ENCODE peak calls at places on chromosomes 3 and 15, in seven cellular contexts. D is cardiac muscle cell, Q is cardiac fibroblast, L is esophagus muscularis mucosa, W is NB4, X is fibroblast of lung, E is B cell. H is an unnamed sample.

GRCh38 chr3:133367956-133368355 is 31.9 kb upstream of the BFSP2 start:
- DNase-seq in D (no peak), Q (no peak), L (peak; percentile 82), W (no peak), X (no peak), E (no peak), H (peak; percentile 40)

GRCh38 chr15:98419173-98419814 is 229.0 kb upstream of the IGF1R start:
- DNase-seq in D (no peak), Q (no peak), L (no peak), W (no peak), X (no peak), E (no peak), H (no peak)

GRCh38 chr3:39962566-39962965 is 153.2 kb downstream of the MYRIP start:
- DNase-seq in D (no peak), Q (peak; percentile 70), L (no peak), W (no peak), X (no peak), E (no peak), H (no peak)

GRCh38 chr3:185711255-185711870 is 113.5 kb downstream of the IGF2BP2 start:
- DNase-seq in D (no peak), Q (peak; percentile 29), L (no peak), W (no peak), X (no peak), E (no peak), H (no peak)

GRCh38 chr3:5568451-5568850 is 380.9 kb downstream of the EDEM1 start:
- DNase-seq in D (peak; percentile 30), Q (no peak), L (no peak), W (peak; percentile 27), X (no peak), E (no peak), H (no peak)

GRCh38 chr15:43230640-43231115 is 9.9 kb upstream of the EPB42 start:
- DNase-seq in D (no peak), Q (peak; percentile 32), L (no peak), W (no peak), X (no peak), E (no peak), H (no peak)

GRCh38 chr15:38605744-38606143 is 41.1 kb upstream of the RASGRP1 start:
- DNase-seq in D (no peak), Q (no peak), L (no peak), W (no peak), X (no peak), E (no peak), H (no peak)

GRCh38 chr15:99019558-99020540 is 12.3 kb upstream of the PGPEP1L start:
- DNase-seq in D (no peak), Q (peak; percentile 14), L (peak; percentile 80), W (peak; percentile 21), X (peak; percentile 49), E (no peak), H (peak; percentile 36)

GRCh38 chr3:13308406-13308805 is 111.7 kb downstream of the NUP210 start:
- DNase-seq in D (peak; percentile 51), Q (peak; percentile 22), L (no peak), W (peak; percentile 58), X (peak; percentile 11), E (no peak), H (no peak)

GRCh38 chr15:56804908-56805307 is 71.6 kb upstream of the ZNF280D start:
- DNase-seq in D (no peak), Q (peak; percentile 59), L (no peak), W (no peak), X (peak; percentile 48), E (no peak), H (no peak)

GRCh38 chr3:23202203-23202920 is 765 bp upstream of the UBE2E2 start:
- DNase-seq in D (no peak), Q (peak; percentile 23), L (peak; percentile 93), W (peak; percentile 39), X (peak; percentile 19), E (peak; percentile 52), H (no peak)

GRCh38 chr3:77466562-77466961 is 426.7 kb downstream of the ROBO2 start:
- DNase-seq in D (no peak), Q (no peak), L (no peak), W (no peak), X (no peak), E (no peak), H (no peak)

GRCh38 chr15:40358492-40359353 is 704 bp downstream of the DISP2 start:
- DNase-seq in D (peak; percentile 35), Q (no peak), L (no peak), W (peak; percentile 56), X (no peak), E (no peak), H (no peak)

GRCh38 chr3:46860381-46861292 is 2.6 kb downstream of the MYL3 start:
- DNase-seq in D (peak; percentile 64), Q (no peak), L (no peak), W (peak; percentile 36), X (no peak), E (peak; percentile 38), H (no peak)

GRCh38 chr3:189099031-189099471 is 72.7 kb upstream of the TPRG1 start:
- DNase-seq in D (no peak), Q (peak; percentile 36), L (peak; percentile 96), W (no peak), X (peak; percentile 51), E (no peak), H (no peak)

GRCh38 chr15:89218531-89218930 is 2.8 kb downstream of the RLBP1 start:
- DNase-seq in D (no peak), Q (no peak), L (no peak), W (no peak), X (no peak), E (no peak), H (no peak)

GRCh38 chr3:50388021-50388719 is 28.8 kb upstream of the TMEM115 start:
- DNase-seq in D (peak; percentile 49), Q (no peak), L (no peak), W (peak; percentile 25), X (no peak), E (no peak), H (no peak)

GRCh38 chr3:161682715-161683114 is 186.1 kb downstream of the OTOL1 start:
- DNase-seq in D (no peak), Q (no peak), L (no peak), W (no peak), X (no peak), E (no peak), H (no peak)

GRCh38 chr3:158152186-158152585 is 42.3 kb downstream of the RSRC1 start:
- DNase-seq in D (no peak), Q (peak; percentile 69), L (no peak), W (no peak), X (peak; percentile 36), E (no peak), H (no peak)

DNA sequence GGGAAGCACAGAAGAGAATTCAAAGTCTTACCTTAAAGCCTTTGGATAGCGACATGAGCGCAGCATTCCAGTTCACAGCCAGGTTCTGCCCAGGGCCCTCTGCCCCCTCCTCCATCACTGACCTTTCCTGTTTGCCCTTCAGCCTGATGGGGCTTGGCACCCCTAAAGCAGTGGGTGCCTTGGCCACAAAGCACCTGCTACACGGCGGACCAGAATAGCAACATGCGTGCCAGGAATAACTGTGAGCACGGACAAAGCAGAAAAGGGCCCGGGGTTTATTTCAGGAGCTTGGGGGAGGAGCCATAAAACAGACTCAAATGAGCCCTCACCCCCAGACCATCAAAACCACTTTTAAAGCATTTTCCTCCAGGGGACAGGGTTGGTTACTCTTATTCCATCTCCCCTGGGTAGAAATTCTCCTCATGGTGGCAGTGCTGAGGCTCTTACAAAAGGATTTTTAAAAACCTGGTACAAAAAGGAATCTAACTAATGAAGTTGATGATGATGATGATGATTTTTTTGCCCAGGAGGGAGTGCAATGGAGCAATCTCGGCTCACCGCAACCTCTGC is 135.4 kb downstream of the KLF13 start:
- DNase-seq in D (no peak), Q (no peak), L (no peak), W (no peak), X (no peak), E (no peak), H (peak; percentile 60)
- TF ChIP-seq CTCF in D (peak; percentile 22), Q (peak; percentile 26), L (no peak), W (no peak), X (peak; percentile 27), E (no peak), H (peak; percentile 30)

GRCh38 chr15:73873889-73874511 is 636 bp downstream of the TBC1D21 start:
- DNase-seq in D (peak; percentile 63), Q (peak; percentile 72), L (no peak), W (peak; percentile 61), X (peak; percentile 78), E (peak; percentile 11), H (no peak)

GRCh38 chr15:73870700-73871408 is 2.5 kb upstream of the TBC1D21 start:
- DNase-seq in D (peak; percentile 54), Q (peak; percentile 90), L (no peak), W (no peak), X (no peak), E (peak; percentile 15), H (no peak)

GRCh38 chr15:73873456-73873855 is at the start of gene TBC1D21:
- DNase-seq in D (no peak), Q (no peak), L (no peak), W (no peak), X (no peak), E (no peak), H (no peak)

GRCh38 chr15:73869216-73869995 is 4.0 kb upstream of the TBC1D21 start:
- DNase-seq in D (no peak), Q (no peak), L (no peak), W (no peak), X (no peak), E (peak; percentile 6), H (no peak)

DNA sequence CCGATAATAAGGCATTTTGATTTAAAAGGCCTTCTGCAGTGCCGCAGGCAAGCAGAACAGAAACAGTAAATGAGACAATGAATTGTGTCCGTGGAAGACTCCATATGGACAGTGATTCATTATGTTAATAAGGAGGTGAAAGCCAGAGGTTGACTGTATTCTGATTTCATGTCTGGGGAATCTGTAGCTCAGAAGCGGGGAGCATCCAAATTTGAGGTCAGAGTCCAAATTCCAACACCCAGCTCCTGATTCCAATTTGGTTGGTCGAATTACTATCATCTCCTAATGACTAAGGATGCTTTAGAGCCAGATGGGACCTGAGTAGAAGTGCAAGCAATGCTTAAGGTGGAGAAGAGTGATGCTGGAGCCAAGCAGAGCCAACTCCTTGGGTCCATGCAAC is 994 bp upstream of the TBC1D21 start:
- DNase-seq in D (no peak), Q (peak; percentile 7), L (no peak), W (no peak), X (no peak), E (peak; percentile 38), H (no peak)
- TF ChIP-seq CTCF in D (no peak), Q (no peak), L (no peak), W (no peak), X (no peak), E (no peak), H (no peak)

DNA sequence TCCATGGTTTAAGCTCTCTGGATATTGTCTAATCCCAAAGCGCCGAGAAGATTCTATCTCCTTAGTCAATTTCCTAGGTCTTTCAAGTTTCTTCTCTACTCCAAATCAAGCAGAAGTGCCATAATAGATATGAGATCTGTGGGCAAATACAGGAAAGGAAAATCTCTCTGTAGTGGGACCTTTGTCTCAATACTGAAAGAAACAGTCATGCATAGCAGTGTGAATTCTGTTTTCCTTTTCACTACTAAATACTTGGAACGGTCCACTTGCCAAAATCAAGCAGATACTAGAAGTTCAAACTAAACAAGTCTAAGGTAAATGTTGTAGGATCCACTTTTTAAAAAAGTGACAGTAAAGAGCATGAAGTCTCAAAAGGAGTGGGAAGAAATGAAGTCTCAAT is 236.6 kb downstream of the ZMAT3 start:
- DNase-seq in D (no peak), Q (no peak), L (no peak), W (no peak), X (no peak), E (no peak), H (no peak)
- TF ChIP-seq CTCF in D (no peak), Q (no peak), L (no peak), W (no peak), X (no peak), E (no peak), H (no peak)

GRCh38 chr3:120622870-120623718 is 27.0 kb downstream of the NDUFB4 start:
- DNase-seq in D (no peak), Q (peak; percentile 31), L (no peak), W (peak; percentile 45), X (no peak), E (no peak), H (no peak)
- TF ChIP-seq CTCF in D (no peak), Q (peak; percentile 20), L (no peak), W (peak; percentile 3), X (no peak), E (no peak), H (peak; percentile 39)